ENCODE peak calls at places on chromosomes 11 and 22, in ten cellular contexts. I, B, Z, A, E, D, S, Q, T and K are unnamed samples.

GRCh38 chr11:10628506-10629236 is 60.2 kb upstream of the LYVE1 start:
- DNase-seq in I (no peak), B (no peak), Z (no peak), A (no peak), E (no peak), D (no peak), S (no peak), Q (no peak), T (peak), K (no peak)

GRCh38 chr11:3669742-3670183 is 1.4 kb downstream of the CHRNA10 start:
- DNase-seq in I (no peak), B (no peak), Z (no peak), A (no peak), E (no peak), D (no peak), S (no peak), Q (no peak), T (no peak), K (no peak)

GRCh38 chr11:7582338-7582985 is 68.7 kb downstream of the PPFIBP2 start:
- DNase-seq in I (peak), B (no peak), Z (no peak), A (no peak), E (no peak), D (peak), S (no peak), Q (no peak), T (no peak), K (no peak)

GRCh38 chr22:31343235-31344191 is 2.6 kb downstream of the PATZ1 start:
- DNase-seq in I (peak), B (no peak), Z (no peak), A (no peak), E (peak), D (peak), S (no peak), Q (no peak), T (no peak), K (peak)

GRCh38 chr11:7437706-7438105 is 47.6 kb upstream of the OLFML1 start:
- DNase-seq in I (no peak), B (no peak), Z (no peak), A (no peak), E (no peak), D (no peak), S (no peak), Q (no peak), T (no peak), K (no peak)

GRCh38 chr22:37842015-37842793 is 1.9 kb downstream of the ANKRD54 start:
- DNase-seq in I (no peak), B (no peak), Z (no peak), A (no peak), E (peak), D (no peak), S (no peak), Q (no peak), T (no peak), K (no peak)

GRCh38 chr22:23431337-23432072 is 148.6 kb downstream of the IGLL1 start:
- DNase-seq in I (peak), B (peak), Z (no peak), A (no peak), E (no peak), D (no peak), S (no peak), Q (peak), T (no peak), K (peak)

GRCh38 chr11:66509131-66509561 is 1.3 kb upstream of the BBS1 start:
- DNase-seq in I (no peak), B (no peak), Z (no peak), A (no peak), E (no peak), D (no peak), S (no peak), Q (no peak), T (no peak), K (no peak)

GRCh38 chr22:32837803-32838202 is 36.3 kb downstream of the TIMP3 start:
- DNase-seq in I (no peak), B (no peak), Z (no peak), A (no peak), E (no peak), D (no peak), S (no peak), Q (no peak), T (no peak), K (peak)

GRCh38 chr11:108405706-108406105 is 61.6 kb downstream of the C11orf65 start:
- DNase-seq in I (no peak), B (no peak), Z (no peak), A (no peak), E (no peak), D (no peak), S (no peak), Q (no peak), T (no peak), K (no peak)

GRCh38 chr22:49968313-49968830 is 7.8 kb downstream of the PIM3 start:
- DNase-seq in I (no peak), B (peak), Z (no peak), A (peak), E (peak), D (no peak), S (no peak), Q (no peak), T (no peak), K (no peak)

GRCh38 chr22:17396531-17396930 is 27.3 kb downstream of the CECR2 start:
- DNase-seq in I (no peak), B (no peak), Z (no peak), A (no peak), E (no peak), D (no peak), S (no peak), Q (no peak), T (no peak), K (no peak)

GRCh38 chr11:91164452-91164822 is 941.6 kb upstream of the CHORDC1 start:
- DNase-seq in I (no peak), B (no peak), Z (no peak), A (no peak), E (no peak), D (no peak), S (no peak), Q (no peak), T (no peak), K (no peak)

GRCh38 chr11:36605221-36606216 is 7.5 kb upstream of the RAG2 start:
- DNase-seq in I (no peak), B (no peak), Z (no peak), A (no peak), E (no peak), D (no peak), S (no peak), Q (no peak), T (no peak), K (no peak)

GRCh38 chr11:103202048-103202651 is 92.9 kb downstream of the DYNC2H1 start:
- DNase-seq in I (peak), B (no peak), Z (peak), A (no peak), E (no peak), D (no peak), S (no peak), Q (peak), T (no peak), K (no peak)

GRCh38 chr22:48259991-48260670 is 1497.7 kb downstream of the TBC1D22A start:
- DNase-seq in I (no peak), B (no peak), Z (no peak), A (no peak), E (no peak), D (no peak), S (no peak), Q (no peak), T (no peak), K (no peak)

GRCh38 chr22:30390974-30391691 is 3.9 kb upstream of the RNF215 start:
- DNase-seq in I (peak), B (peak), Z (peak), A (peak), E (peak), D (no peak), S (peak), Q (peak), T (no peak), K (peak)

GRCh38 chr11:81658722-81659121 is 1074.9 kb downstream of the FAM181B start:
- DNase-seq in I (peak), B (peak), Z (no peak), A (no peak), E (peak), D (no peak), S (no peak), Q (peak), T (no peak), K (peak)

GRCh38 chr11:8309862-8310261 is 46.2 kb upstream of the LMO1 start:
- DNase-seq in I (no peak), B (no peak), Z (no peak), A (no peak), E (no peak), D (no peak), S (no peak), Q (no peak), T (peak), K (peak)

GRCh38 chr11:65130631-65131416 is 3.5 kb downstream of the SYVN1 start:
- DNase-seq in I (no peak), B (no peak), Z (no peak), A (no peak), E (no peak), D (no peak), S (no peak), Q (no peak), T (no peak), K (no peak)

GRCh38 chr11:34274712-34275398 is 83.0 kb downstream of the ABTB2 start:
- DNase-seq in I (peak), B (peak), Z (peak), A (peak), E (peak), D (peak), S (no peak), Q (no peak), T (peak), K (no peak)

GRCh38 chr11:107591446-107592236 is 694 bp downstream of the ELMOD1 start:
- DNase-seq in I (peak), B (no peak), Z (no peak), A (no peak), E (peak), D (no peak), S (no peak), Q (no peak), T (no peak), K (no peak)

GRCh38 chr22:25845985-25846745 is 104.2 kb downstream of the MYO18B start:
- DNase-seq in I (no peak), B (no peak), Z (no peak), A (no peak), E (no peak), D (no peak), S (no peak), Q (no peak), T (no peak), K (no peak)

GRCh38 chr11:69035959-69036340 is 12.8 kb upstream of the TPCN2 start:
- DNase-seq in I (peak), B (no peak), Z (no peak), A (peak), E (peak), D (peak), S (no peak), Q (no peak), T (peak), K (no peak)

GRCh38 chr22:32850591-32851517 is 49.3 kb downstream of the TIMP3 start:
- DNase-seq in I (peak), B (peak), Z (no peak), A (peak), E (no peak), D (peak), S (no peak), Q (no peak), T (peak), K (no peak)

DNA sequence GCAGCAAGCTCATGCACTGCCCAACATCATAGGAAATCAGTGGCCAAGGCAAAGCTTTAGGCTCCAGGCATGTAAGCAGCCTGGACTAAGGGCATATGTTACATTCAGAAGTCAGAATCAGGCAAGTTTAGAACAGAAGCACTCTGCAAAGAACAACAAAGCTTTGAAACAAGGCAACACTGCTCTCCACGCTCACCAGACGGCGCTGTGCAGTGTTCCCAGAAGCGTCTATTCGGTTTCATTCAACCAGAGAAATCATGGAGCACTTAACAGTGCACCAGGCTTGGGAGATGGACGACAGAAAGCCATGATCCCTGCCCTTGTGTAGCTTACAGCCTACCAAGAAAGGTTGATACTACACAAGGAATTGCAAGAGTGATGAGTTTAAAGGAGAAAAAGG is 555.8 kb downstream of the BUD13 start:
- DNase-seq in I (peak), B (peak), Z (no peak), A (no peak), E (no peak), D (peak), S (no peak), Q (peak), T (no peak), K (peak)
- TF ChIP-seq CTCF in I (peak), B (peak), Z (peak), A (peak), E (peak), D (peak), S (peak), Q (peak), T (peak), K (peak)

DNA sequence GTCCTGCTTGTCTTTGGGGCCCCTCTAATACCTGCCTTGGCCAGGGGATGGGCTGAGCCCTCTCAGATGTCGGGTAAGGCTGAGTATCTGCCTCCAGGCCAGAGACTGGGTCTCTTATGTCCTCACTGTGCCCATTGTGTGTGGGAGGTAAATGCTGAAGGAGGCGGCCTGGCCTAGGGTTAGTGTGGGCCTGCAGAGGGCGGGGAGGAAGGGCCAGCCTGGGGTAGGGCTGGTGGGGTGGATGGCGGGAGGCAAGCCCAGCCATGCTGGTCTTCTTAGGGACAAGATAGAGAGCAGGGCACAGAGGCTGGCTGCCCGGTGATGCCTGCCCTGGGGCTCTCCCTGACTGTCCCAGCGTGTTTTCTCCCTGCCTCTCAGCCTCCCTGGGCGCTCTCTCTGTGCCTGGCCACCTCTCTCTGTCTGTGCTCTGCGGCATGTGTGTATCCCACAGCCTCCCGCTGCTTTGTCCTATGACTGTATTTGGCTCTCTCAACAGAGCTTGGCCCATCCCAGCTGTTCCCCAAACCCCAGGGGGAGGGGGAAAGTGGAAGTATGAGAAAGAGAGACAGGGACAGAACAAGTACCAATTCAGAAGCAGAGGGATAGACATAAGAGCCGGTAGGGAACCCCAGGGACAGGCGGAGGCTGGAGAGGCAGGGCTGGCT is 57.0 kb downstream of the PDE2A start:
- DNase-seq in I (peak), B (no peak), Z (no peak), A (peak), E (no peak), D (peak), S (no peak), Q (no peak), T (peak), K (no peak)
- H3K27ac ChIP-seq in I (no peak), B (peak), Z (no peak), A (no peak), E (no peak), D (peak), S (no peak), Q (no peak), T (peak), K (no peak)

GRCh38 chr11:340539-341512 is 20.2 kb upstream of the IFITM3 start:
- DNase-seq in I (no peak), B (no peak), Z (no peak), A (no peak), E (no peak), D (no peak), S (no peak), Q (no peak), T (no peak), K (no peak)
- H3K4me3 ChIP-seq in I (no peak), B (no peak), Z (no peak), A (no peak), E (no peak), D (no peak), S (no peak), Q (no peak), T (no peak), K (no peak)

GRCh38 chr22:43263645-43264514 is 76.9 kb upstream of the TTLL12 start:
- DNase-seq in I (peak), B (peak), Z (peak), A (peak), E (peak), D (no peak), S (no peak), Q (peak), T (no peak), K (no peak)
- TF ChIP-seq CTCF in I (no peak), B (no peak), Z (no peak), A (no peak), E (no peak), D (no peak), S (no peak), Q (no peak), T (no peak), K (no peak)

DNA sequence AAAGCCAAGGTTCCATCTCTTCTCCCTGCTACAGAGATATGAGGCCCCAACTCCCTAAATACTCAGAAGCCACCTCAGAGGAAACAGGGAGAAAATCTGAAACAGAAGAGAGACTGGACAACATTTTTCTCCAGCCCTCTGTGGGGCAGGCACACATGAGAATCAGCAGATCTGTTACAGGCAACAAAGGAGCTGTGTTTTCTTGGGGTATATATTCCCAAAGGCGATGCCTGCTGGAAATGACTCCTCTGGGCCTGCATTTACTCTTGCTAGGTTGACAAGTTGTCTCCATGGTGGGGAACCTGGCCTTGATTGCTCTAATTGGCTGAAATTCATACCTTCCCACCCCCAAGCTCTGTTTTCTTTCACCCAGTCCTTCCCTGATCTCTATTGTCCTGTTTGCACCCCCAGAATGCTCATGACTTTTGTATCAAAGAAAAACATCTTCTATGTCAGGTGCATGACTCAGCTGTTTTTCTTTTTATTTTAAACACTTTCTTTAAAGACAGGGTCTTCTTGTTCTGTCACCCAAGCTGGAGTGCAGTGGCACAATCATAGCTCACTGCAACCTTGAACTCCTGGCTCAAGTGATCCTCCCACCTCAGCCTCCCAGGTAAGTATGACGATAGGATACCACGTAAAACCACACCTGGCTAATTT is 23.5 kb upstream of the P2RY6 start:
- DNase-seq in I (no peak), B (no peak), Z (no peak), A (no peak), E (no peak), D (no peak), S (no peak), Q (no peak), T (peak), K (no peak)
- H3K27ac ChIP-seq in I (no peak), B (no peak), Z (no peak), A (peak), E (no peak), D (no peak), S (no peak), Q (no peak), T (no peak), K (no peak)

DNA sequence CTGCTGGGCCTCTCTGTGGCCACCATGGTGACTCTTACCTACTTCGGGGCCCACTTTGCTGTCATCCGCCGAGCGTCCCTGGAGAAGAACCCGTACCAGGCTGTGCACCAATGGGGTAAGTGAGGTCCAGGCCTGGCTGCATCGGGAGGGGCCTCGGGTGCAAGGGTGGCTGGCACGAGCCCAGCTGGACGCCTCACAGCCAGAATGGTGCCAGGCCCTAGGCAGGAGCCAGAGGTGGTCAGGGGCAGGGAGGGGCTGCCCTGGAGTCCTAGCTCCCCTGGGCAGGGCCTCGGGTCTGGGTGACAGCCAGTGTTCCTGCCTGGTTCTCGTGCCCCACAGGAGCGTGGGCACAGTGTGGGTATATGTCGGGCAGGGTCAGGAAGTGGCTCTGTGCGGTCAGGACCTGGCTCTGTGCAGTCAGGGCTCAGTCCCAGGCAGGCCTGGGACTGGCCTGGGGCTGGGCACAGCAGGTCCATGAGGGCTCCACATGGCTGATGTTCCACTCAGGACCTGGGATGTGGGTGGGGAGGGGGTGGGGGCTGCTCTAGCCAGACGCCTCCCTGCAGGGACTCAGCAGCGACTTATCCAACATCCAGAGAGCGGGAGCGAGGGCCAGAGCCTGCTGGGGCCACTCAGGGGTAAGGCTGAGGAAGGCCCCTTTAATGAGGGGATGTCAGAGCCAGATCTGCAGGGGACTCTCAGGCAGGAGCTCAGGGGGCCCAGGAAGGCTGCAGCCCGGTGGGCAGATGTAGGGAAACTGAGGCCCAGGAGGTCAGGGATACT is 1.2 kb downstream of the TSPAN32 start:
- DNase-seq in I (no peak), B (peak), Z (no peak), A (no peak), E (peak), D (no peak), S (no peak), Q (no peak), T (peak), K (peak)
- H3K4me3 ChIP-seq in I (no peak), B (peak), Z (no peak), A (no peak), E (no peak), D (no peak), S (no peak), Q (peak), T (no peak), K (no peak)

GRCh38 chr11:67699521-67699920 is 25.1 kb upstream of the ALDH3B2 start:
- DNase-seq in I (peak), B (no peak), Z (no peak), A (no peak), E (no peak), D (no peak), S (no peak), Q (no peak), T (no peak), K (no peak)

GRCh38 chr11:67696998-67697397 is 22.6 kb upstream of the ALDH3B2 start:
- DNase-seq in I (no peak), B (no peak), Z (no peak), A (no peak), E (no peak), D (no peak), S (no peak), Q (no peak), T (no peak), K (no peak)

GRCh38 chr11:67700141-67700540 is 25.7 kb upstream of the ALDH3B2 start:
- DNase-seq in I (no peak), B (no peak), Z (no peak), A (no peak), E (no peak), D (no peak), S (no peak), Q (no peak), T (no peak), K (peak)

GRCh38 chr11:67697846-67698245 is 23.4 kb upstream of the ALDH3B2 start:
- DNase-seq in I (no peak), B (no peak), Z (no peak), A (no peak), E (no peak), D (no peak), S (no peak), Q (no peak), T (no peak), K (no peak)

DNA sequence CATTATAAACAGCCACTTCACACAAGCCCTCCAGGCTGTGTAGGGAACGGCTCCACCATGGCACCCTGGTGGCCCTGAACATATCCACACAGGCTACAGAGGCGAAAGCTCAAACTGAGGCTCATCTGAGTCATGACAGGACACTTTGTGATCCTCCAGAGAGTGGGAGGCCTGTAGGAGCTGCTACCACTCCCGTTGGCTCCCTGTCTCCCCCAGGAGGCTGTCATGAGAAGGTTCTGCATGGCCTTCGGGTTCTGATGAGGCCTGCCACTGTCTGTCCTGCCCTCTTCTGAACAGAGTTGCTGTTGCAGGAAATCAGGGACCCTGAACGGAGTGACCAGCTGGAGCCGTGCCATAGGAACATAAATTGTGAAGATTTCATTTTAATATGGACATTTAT is 23.8 kb upstream of the ALDH3B2 start:
- DNase-seq in I (no peak), B (no peak), Z (no peak), A (no peak), E (no peak), D (no peak), S (no peak), Q (peak), T (no peak), K (peak)
- TF ChIP-seq CTCF in I (no peak), B (no peak), Z (no peak), A (no peak), E (no peak), D (no peak), S (peak), Q (peak), T (no peak), K (peak)